ENCODE peak calls at places on chromosomes 2 and 18, in four cellular contexts. W is heart right ventricle, A is brain microvascular endothelial cell, F is HCT116. B is an unnamed sample.

GRCh38 chr2:231926761-231927565 is 767 bp upstream of the NPPC start:
- DNase-seq in W (no peak), A (no peak), F (no peak), B (peak)

GRCh38 chr2:8662239-8662879 is 19.5 kb upstream of the ID2 start:
- DNase-seq in W (no peak), A (no peak), F (peak), B (no peak)

GRCh38 chr2:180520816-180521595 is 459.4 kb upstream of the UBE2E3 start:
- DNase-seq in W (no peak), A (peak), F (peak), B (no peak)

GRCh38 chr2:53939656-53940055 is 31.1 kb downstream of the PSME4 start:
- DNase-seq in W (no peak), A (no peak), F (no peak), B (no peak)

GRCh38 chr2:127641846-127642510 is 4.0 kb upstream of the GPR17 start:
- DNase-seq in W (peak), A (no peak), F (no peak), B (no peak)

GRCh38 chr2:223549215-223549614 is 52.9 kb downstream of the SCG2 start:
- DNase-seq in W (no peak), A (peak), F (peak), B (no peak)

GRCh38 chr18:49869354-49869753 is 56.0 kb upstream of the ACAA2 start:
- DNase-seq in W (no peak), A (no peak), F (no peak), B (no peak)

GRCh38 chr2:121128741-121129659 is 156.0 kb downstream of the TFCP2L1 start:
- DNase-seq in W (peak), A (peak), F (peak), B (peak)

GRCh38 chr18:79588131-79588635 is 91.4 kb upstream of the CTDP1 start:
- DNase-seq in W (no peak), A (no peak), F (no peak), B (no peak)

GRCh38 chr2:57434952-57435351 is 611.7 kb upstream of the VRK2 start:
- DNase-seq in W (no peak), A (no peak), F (no peak), B (no peak)

GRCh38 chr2:68216454-68217310 is 35.6 kb downstream of the PPP3R1 start:
- DNase-seq in W (no peak), A (no peak), F (no peak), B (no peak)

GRCh38 chr2:150295544-150295943 is 191.9 kb downstream of the RND3 start:
- DNase-seq in W (no peak), A (no peak), F (no peak), B (no peak)

GRCh38 chr18:39037925-39038324 is 1472.3 kb upstream of the CELF4 start:
- DNase-seq in W (no peak), A (no peak), F (no peak), B (no peak)

GRCh38 chr2:179562330-179562885 is 297.8 kb upstream of the SESTD1 start:
- DNase-seq in W (no peak), A (no peak), F (no peak), B (no peak)

GRCh38 chr2:106054880-106055655 is 139.0 kb downstream of the UXS1 start:
- DNase-seq in W (no peak), A (no peak), F (no peak), B (no peak)

GRCh38 chr2:240622631-240623235 is 2.5 kb upstream of the GPR35 start:
- DNase-seq in W (no peak), A (no peak), F (no peak), B (no peak)

GRCh38 chr2:65199891-65200290 is 27.7 kb upstream of the ACTR2 start:
- DNase-seq in W (no peak), A (peak), F (no peak), B (no peak)

GRCh38 chr18:13103366-13103765 is 112.2 kb downstream of the CEP192 start:
- DNase-seq in W (no peak), A (no peak), F (peak), B (no peak)

GRCh38 chr2:43402452-43402937 is 176.1 kb upstream of the ZFP36L2 start:
- DNase-seq in W (no peak), A (no peak), F (no peak), B (peak)

GRCh38 chr2:132033365-132033764 is 128.4 kb downstream of the ANKRD30BL start:
- DNase-seq in W (no peak), A (no peak), F (no peak), B (no peak)

GRCh38 chr18:5693637-5694175 is 149.9 kb upstream of the EPB41L3 start:
- DNase-seq in W (no peak), A (no peak), F (no peak), B (no peak)

GRCh38 chr2:80378-80777 is 34.1 kb upstream of the FAM110C start:
- DNase-seq in W (no peak), A (no peak), F (no peak), B (no peak)

GRCh38 chr2:85761-86160 is 39.5 kb upstream of the FAM110C start:
- DNase-seq in W (no peak), A (no peak), F (no peak), B (no peak)

DNA sequence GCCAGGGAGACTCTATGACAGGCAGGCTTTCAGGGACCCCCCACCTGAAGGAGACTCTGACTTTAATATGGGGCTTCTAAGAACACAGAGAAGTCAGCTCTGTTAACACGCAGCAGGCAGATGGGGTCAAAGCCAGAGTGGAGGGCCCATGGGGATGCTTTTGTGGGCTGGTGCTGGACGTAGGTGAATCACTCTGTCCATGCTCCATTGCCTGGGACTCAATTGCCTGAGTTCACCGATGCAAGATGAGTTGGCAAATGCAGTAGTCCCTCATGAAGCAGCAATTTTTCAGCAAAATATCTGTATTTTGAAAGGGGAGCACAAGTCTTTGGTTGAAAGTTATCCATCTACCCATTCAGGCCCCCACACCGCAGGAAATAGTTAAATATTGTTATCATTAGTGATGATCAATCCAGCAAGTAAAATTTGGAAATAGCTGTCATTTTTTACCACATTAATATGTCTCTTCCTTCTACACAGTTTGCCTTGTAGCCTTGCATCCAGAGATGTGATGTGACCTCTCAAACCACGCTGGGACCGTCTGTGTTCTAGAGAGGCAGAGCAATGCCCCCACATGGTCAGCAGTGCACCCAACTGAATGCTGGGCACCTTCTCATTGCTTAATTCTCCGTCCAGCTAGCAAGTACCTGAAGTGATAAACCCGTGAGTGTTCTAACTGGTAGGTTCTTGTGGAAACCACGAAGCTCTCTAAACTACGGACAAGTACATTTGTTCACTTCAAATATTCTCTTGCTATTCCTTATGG is 34.8 kb upstream of the FAM110C start:
- DNase-seq in W (no peak), A (no peak), F (no peak), B (no peak)
- TF ChIP-seq CTCF in W (no peak), A (no peak), F (no peak), B (no peak)

GRCh38 chr2:100141906-100142305 is 484 bp downstream of the AFF3 start:
- DNase-seq in W (no peak), A (no peak), F (no peak), B (peak)

GRCh38 chr2:100142393-100142792 is at the start of gene AFF3:
- DNase-seq in W (no peak), A (no peak), F (no peak), B (peak)

GRCh38 chr2:100139114-100139513 is 3.3 kb downstream of the AFF3 start:
- DNase-seq in W (no peak), A (no peak), F (no peak), B (no peak)

GRCh38 chr2:100137877-100138570 is 4.4 kb downstream of the AFF3 start:
- DNase-seq in W (no peak), A (no peak), F (no peak), B (no peak)

GRCh38 chr2:100140582-100140981 is 1.8 kb downstream of the AFF3 start:
- DNase-seq in W (no peak), A (no peak), F (no peak), B (peak)
- H3K4me3 ChIP-seq in W (no peak), A (no peak), F (no peak), B (no peak)

DNA sequence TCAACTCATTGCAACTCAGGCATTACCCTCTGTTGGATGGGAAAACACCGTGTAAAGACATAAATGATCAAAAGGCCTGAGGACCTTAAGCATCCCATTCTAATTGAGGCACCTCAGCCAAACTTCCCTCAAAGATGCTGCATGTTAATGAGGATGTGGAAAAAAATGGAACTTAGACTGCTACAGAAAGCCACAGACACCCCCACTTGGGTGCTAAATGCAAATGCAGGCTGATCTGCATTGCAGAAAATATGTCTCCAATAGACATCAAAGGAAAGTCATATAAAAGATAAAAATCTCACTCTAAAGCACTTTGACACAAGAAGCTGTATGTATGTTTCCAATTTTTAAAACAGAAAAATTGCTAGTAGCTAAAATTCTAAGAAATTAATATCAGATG is 504.7 kb downstream of the KCNJ3 start:
- DNase-seq in W (no peak), A (no peak), F (no peak), B (peak)
- TF ChIP-seq CTCF in W (no peak), A (no peak), F (no peak), B (no peak)

GRCh38 chr2:140990416-140990815 is 1140.4 kb downstream of the LRP1B start:
- DNase-seq in W (no peak), A (peak), F (no peak), B (no peak)

GRCh38 chr2:140988597-140988996 is 1142.2 kb downstream of the LRP1B start:
- DNase-seq in W (no peak), A (no peak), F (no peak), B (no peak)

DNA sequence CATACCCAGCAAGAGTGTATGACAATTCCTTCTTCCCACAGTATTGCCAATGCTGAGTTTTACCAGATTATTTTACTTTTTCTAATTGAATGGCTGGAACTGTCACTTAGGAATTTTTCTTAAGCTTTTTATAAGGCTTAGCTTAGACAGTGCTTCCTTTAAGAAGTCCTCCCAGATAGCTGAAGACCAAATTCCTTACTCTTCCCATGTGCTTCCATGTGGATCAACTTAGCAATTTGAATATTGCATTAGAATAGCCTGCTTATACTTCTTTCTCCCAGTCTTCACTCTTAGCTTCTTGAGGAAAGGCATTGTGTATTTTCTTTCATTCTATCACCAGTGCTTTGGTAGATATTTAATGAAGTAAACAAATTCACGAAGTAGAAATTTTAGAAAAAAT is 1144.4 kb downstream of the LRP1B start:
- DNase-seq in W (no peak), A (no peak), F (no peak), B (no peak)
- H3K4me3 ChIP-seq in W (no peak), A (no peak), F (no peak), B (no peak)

GRCh38 chr2:20618468-20618885 is 32.4 kb downstream of the HS1BP3 start:
- DNase-seq in W (no peak), A (no peak), F (no peak), B (no peak)

GRCh38 chr2:20618886-20619521 is 31.9 kb downstream of the HS1BP3 start:
- DNase-seq in W (no peak), A (no peak), F (no peak), B (no peak)

GRCh38 chr2:20617081-20617575 is 33.8 kb downstream of the HS1BP3 start:
- DNase-seq in W (peak), A (no peak), F (no peak), B (no peak)

GRCh38 chr2:20616341-20616871 is 34.5 kb downstream of the HS1BP3 start:
- DNase-seq in W (no peak), A (no peak), F (no peak), B (no peak)

DNA sequence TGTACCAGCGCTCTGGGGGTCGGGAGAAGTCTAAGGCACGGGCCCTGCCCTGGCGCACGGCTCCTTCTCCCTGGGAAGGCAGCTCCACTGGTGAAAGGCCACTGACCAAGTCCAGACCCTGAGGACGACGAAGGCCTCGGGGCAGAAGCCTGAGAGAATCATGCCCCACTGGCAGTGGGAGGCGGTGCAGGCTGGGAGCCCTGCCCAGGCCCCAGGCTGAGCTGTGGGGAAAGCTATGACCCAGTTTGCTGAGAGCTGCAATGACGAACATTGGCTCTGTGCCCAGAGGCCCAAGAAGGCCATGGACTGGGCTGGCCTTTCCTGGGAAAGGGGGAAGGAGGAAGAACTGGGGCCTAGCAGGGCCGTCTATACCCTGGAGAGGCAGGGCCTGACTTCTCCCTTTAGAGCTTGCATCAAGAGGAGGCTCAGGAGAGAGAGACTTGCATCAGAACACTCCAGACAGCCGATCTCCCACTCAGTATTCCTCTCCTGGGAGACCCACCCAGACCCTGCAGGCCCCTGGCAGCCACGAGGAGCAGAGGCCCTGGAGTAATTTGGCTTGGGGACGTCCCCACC is 32.9 kb downstream of the HS1BP3 start:
- DNase-seq in W (peak), A (peak), F (peak), B (no peak)
- TF ChIP-seq CTCF in W (peak), A (peak), F (no peak), B (peak)

B was measured in GM12865.